ENCODE peak calls at places on chromosomes 11 and 22, in six cellular contexts. Y is epithelial cell of esophagus; L is mesothelial cell of epicardium; Q is activated effector memory CD4-positive, alpha-beta T cell treated with Interleukin-2 at 50 U/mL for 16 hours; A is lung; K is hypothalamus. H is an unnamed sample.

GRCh38 chr11:47511927-47512326 is 41.0 kb downstream of the CELF1 start:
- DNase-seq in K (no peak), Q (no peak), A (no peak), L (no peak), Y (no peak), H (no peak)

GRCh38 chr11:38411149-38411548 is 1813.1 kb upstream of the RAG2 start:
- DNase-seq in A (no peak), K (no peak), Q (no peak), Y (no peak), L (no peak), H (no peak)

GRCh38 chr11:43689167-43689566 is 8.6 kb downstream of the HSD17B12 start:
- DNase-seq in Q (no peak), Y (no peak), A (no peak), K (no peak), L (no peak), H (no peak)

GRCh38 chr11:134999490-135000066 is 587.5 kb upstream of the B3GAT1 start:
- DNase-seq in Y (no peak), A (no peak), K (no peak), L (no peak), Q (no peak), H (no peak)

GRCh38 chr22:39650996-39651782 is 80.6 kb downstream of the CACNA1I start:
- DNase-seq in A (no peak), Y (no peak), Q (no peak), K (no peak), L (no peak), H (no peak)

GRCh38 chr11:117187428-117187798 is 8.9 kb downstream of the SIDT2 start:
- DNase-seq in Y (no peak), K (no peak), A (no peak), Q (no peak), L (no peak), H (peak)

GRCh38 chr11:65947603-65948125 is 2.4 kb downstream of the TSGA10IP start:
- DNase-seq in Q (no peak), A (no peak), L (no peak), Y (no peak), K (no peak), H (no peak)

GRCh38 chr11:9160166-9160565 is 68.8 kb upstream of the SCUBE2 start:
- DNase-seq in Q (no peak), A (no peak), L (no peak), Y (no peak), K (no peak), H (no peak)

GRCh38 chr11:133552938-133553337 is 20.6 kb upstream of the OPCML start:
- DNase-seq in Q (no peak), K (no peak), A (no peak), Y (no peak), L (no peak), H (no peak)

GRCh38 chr22:48647606-48648515 is 1179.8 kb downstream of the BRD1 start:
- DNase-seq in L (no peak), Q (no peak), A (no peak), Y (no peak), K (no peak), H (no peak)

GRCh38 chr11:69510471-69511357 is 29.3 kb downstream of the LINC01488 start:
- DNase-seq in K (no peak), A (no peak), Q (no peak), Y (peak), L (no peak), H (peak)

GRCh38 chr11:34343153-34343552 is 14.7 kb downstream of the ABTB2 start:
- DNase-seq in Y (peak), A (no peak), K (no peak), L (no peak), Q (no peak), H (no peak)

H was measured in left cardiac atrium.